ENCODE peak calls at places on chromosomes 16 and 17, in five cellular contexts. One of them, this sample, is unnamed.

GRCh38 chr16:87878704-87879103 is 9.4 kb upstream of the SLC7A5 start:
- DNase-seq in Calu3: no peak
- DNase-seq in A549: no peak
- DNase-seq in NCI-H774: no peak
- DNase-seq in uterus: no peak
- DNase-seq in this sample: no peak

GRCh38 chr17:17814162-17815061 is 22.4 kb downstream of the SREBF1 start:
- DNase-seq in Calu3: no peak
- DNase-seq in A549: no peak
- DNase-seq in NCI-H774: no peak
- DNase-seq in uterus: no peak
- DNase-seq in this sample: no peak

GRCh38 chr17:35242158-35242804 is 591 bp upstream of the SLFN5 start:
- DNase-seq in Calu3: peak; percentile 89
- DNase-seq in A549: peak; percentile 69
- DNase-seq in NCI-H774: peak; percentile 56
- DNase-seq in uterus: peak; percentile 61
- DNase-seq in this sample: peak; percentile 17

GRCh38 chr16:23676924-23677480 is 1.7 kb upstream of the PLK1 start:
- DNase-seq in Calu3: no peak
- DNase-seq in A549: no peak
- DNase-seq in NCI-H774: no peak
- DNase-seq in uterus: no peak
- DNase-seq in this sample: no peak

GRCh38 chr17:77899494-77899893 is 59.0 kb upstream of the TNRC6C start:
- DNase-seq in Calu3: no peak
- DNase-seq in A549: no peak
- DNase-seq in NCI-H774: no peak
- DNase-seq in uterus: no peak
- DNase-seq in this sample: no peak

GRCh38 chr17:75326587-75326955 is 37.3 kb upstream of the SLC25A19 start:
- DNase-seq in Calu3: no peak
- DNase-seq in A549: no peak
- DNase-seq in NCI-H774: no peak
- DNase-seq in uterus: no peak
- DNase-seq in this sample: no peak

GRCh38 chr16:49851468-49851787 is 4.5 kb downstream of the ZNF423 start:
- DNase-seq in Calu3: no peak
- DNase-seq in A549: no peak
- DNase-seq in NCI-H774: no peak
- DNase-seq in uterus: no peak
- DNase-seq in this sample: no peak

GRCh38 chr17:77186141-77186604 is 45.4 kb downstream of the SEC14L1 start:
- DNase-seq in Calu3: no peak
- DNase-seq in A549: no peak
- DNase-seq in NCI-H774: no peak
- DNase-seq in uterus: no peak
- DNase-seq in this sample: no peak

GRCh38 chr17:15364615-15365014 is 23.2 kb upstream of the TEKT3 start:
- DNase-seq in Calu3: no peak
- DNase-seq in A549: no peak
- DNase-seq in NCI-H774: no peak
- DNase-seq in uterus: no peak
- DNase-seq in this sample: no peak

GRCh38 chr17:34154916-34155730 is 100.0 kb upstream of the CCL2 start:
- DNase-seq in Calu3: no peak
- DNase-seq in A549: no peak
- DNase-seq in NCI-H774: no peak
- DNase-seq in uterus: no peak
- DNase-seq in this sample: no peak

GRCh38 chr16:77679901-77680300 is 42.4 kb upstream of the NUDT7 start:
- DNase-seq in Calu3: no peak
- DNase-seq in A549: peak; percentile 14
- DNase-seq in NCI-H774: no peak
- DNase-seq in uterus: no peak
- DNase-seq in this sample: no peak

GRCh38 chr16:82681592-82681991 is 54.8 kb downstream of the CDH13 start:
- DNase-seq in Calu3: no peak
- DNase-seq in A549: no peak
- DNase-seq in NCI-H774: no peak
- DNase-seq in uterus: no peak
- DNase-seq in this sample: no peak

This sample was measured in hypothalamus.